ENCODE peak calls at places on chromosomes 2 and 18, in ten cellular contexts. One of them, this sample, is unnamed.
A peak's percentile ranks its signal among the peaks of the same experiment; 100 is the strongest.

GRCh38 chr2:45554073-45554742 is 56.9 kb downstream of the SRBD1 start:
- DNase-seq in OCI-LY7: no peak
- DNase-seq in neural crest cell: no peak
- DNase-seq in A549: no peak
- DNase-seq in fibroblast of lung: peak; percentile 55
- DNase-seq in BJ: no peak
- DNase-seq in BE2C: no peak
- DNase-seq in nephron progenitor cell: no peak
- DNase-seq in colonic mucosa: no peak
- DNase-seq in psoas muscle: no peak
- DNase-seq in this sample: no peak

GRCh38 chr2:122205637-122206036 is 450.2 kb downstream of the TSN start:
- DNase-seq in fibroblast of lung: no peak
- DNase-seq in OCI-LY7: no peak
- DNase-seq in psoas muscle: no peak
- DNase-seq in BJ: no peak
- DNase-seq in colonic mucosa: no peak
- DNase-seq in A549: no peak
- DNase-seq in nephron progenitor cell: no peak
- DNase-seq in BE2C: no peak
- DNase-seq in neural crest cell: no peak
- DNase-seq in this sample: no peak

GRCh38 chr2:46376586-46377286 is 79.5 kb downstream of the EPAS1 start:
- DNase-seq in BJ: no peak
- DNase-seq in psoas muscle: no peak
- DNase-seq in nephron progenitor cell: no peak
- DNase-seq in neural crest cell: no peak
- DNase-seq in fibroblast of lung: no peak
- DNase-seq in A549: no peak
- DNase-seq in colonic mucosa: no peak
- DNase-seq in OCI-LY7: no peak
- DNase-seq in BE2C: peak; percentile 41
- DNase-seq in this sample: no peak

GRCh38 chr2:55048925-55049793 is 1.1 kb downstream of the RTN4 start:
- DNase-seq in BE2C: peak; percentile 70
- DNase-seq in BJ: no peak
- DNase-seq in OCI-LY7: peak; percentile 84
- DNase-seq in nephron progenitor cell: peak; percentile 75
- DNase-seq in A549: peak; percentile 84
- DNase-seq in neural crest cell: peak; percentile 62
- DNase-seq in psoas muscle: peak; percentile 92
- DNase-seq in fibroblast of lung: peak; percentile 75
- DNase-seq in colonic mucosa: peak; percentile 94
- DNase-seq in this sample: peak; percentile 77

GRCh38 chr2:234292205-234292954 is 204.5 kb downstream of the ARL4C start:
- DNase-seq in A549: no peak
- DNase-seq in OCI-LY7: peak; percentile 93
- DNase-seq in psoas muscle: no peak
- DNase-seq in nephron progenitor cell: no peak
- DNase-seq in BE2C: no peak
- DNase-seq in neural crest cell: no peak
- DNase-seq in colonic mucosa: no peak
- DNase-seq in BJ: no peak
- DNase-seq in fibroblast of lung: no peak
- DNase-seq in this sample: peak; percentile 59

GRCh38 chr18:45962866-45963265 is 4.3 kb downstream of the EPG5 start:
- DNase-seq in nephron progenitor cell: no peak
- DNase-seq in OCI-LY7: no peak
- DNase-seq in neural crest cell: no peak
- DNase-seq in BJ: peak; percentile 67
- DNase-seq in colonic mucosa: no peak
- DNase-seq in BE2C: no peak
- DNase-seq in A549: no peak
- DNase-seq in psoas muscle: no peak
- DNase-seq in fibroblast of lung: peak; percentile 51
- DNase-seq in this sample: no peak

GRCh38 chr18:8800041-8800441 is 94.7 kb downstream of the MTCL1 start:
- DNase-seq in nephron progenitor cell: no peak
- DNase-seq in BJ: no peak
- DNase-seq in A549: no peak
- DNase-seq in psoas muscle: peak; percentile 82
- DNase-seq in colonic mucosa: no peak
- DNase-seq in BE2C: no peak
- DNase-seq in neural crest cell: no peak
- DNase-seq in OCI-LY7: no peak
- DNase-seq in fibroblast of lung: peak; percentile 82
- DNase-seq in this sample: no peak

GRCh38 chr2:222292738-222293134 is 6.1 kb downstream of the PAX3 start:
- DNase-seq in colonic mucosa: no peak
- DNase-seq in BE2C: no peak
- DNase-seq in fibroblast of lung: no peak
- DNase-seq in psoas muscle: no peak
- DNase-seq in nephron progenitor cell: no peak
- DNase-seq in BJ: no peak
- DNase-seq in neural crest cell: no peak
- DNase-seq in A549: no peak
- DNase-seq in OCI-LY7: no peak
- DNase-seq in this sample: no peak

GRCh38 chr2:128270306-128271185 is 48.1 kb downstream of the HS6ST1 start:
- DNase-seq in BJ: no peak
- DNase-seq in OCI-LY7: no peak
- DNase-seq in BE2C: no peak
- DNase-seq in psoas muscle: peak; percentile 48
- DNase-seq in colonic mucosa: no peak
- DNase-seq in nephron progenitor cell: no peak
- DNase-seq in fibroblast of lung: no peak
- DNase-seq in neural crest cell: no peak
- DNase-seq in A549: no peak
- DNase-seq in this sample: no peak

GRCh38 chr2:80496770-80497169 is 192.2 kb upstream of the LRRTM1 start:
- DNase-seq in BE2C: no peak
- DNase-seq in OCI-LY7: no peak
- DNase-seq in neural crest cell: no peak
- DNase-seq in BJ: peak; percentile 31
- DNase-seq in fibroblast of lung: peak; percentile 74
- DNase-seq in colonic mucosa: no peak
- DNase-seq in nephron progenitor cell: no peak
- DNase-seq in psoas muscle: no peak
- DNase-seq in A549: no peak
- DNase-seq in this sample: no peak

GRCh38 chr2:215293879-215294278 is 18.0 kb upstream of the ATIC start:
- DNase-seq in colonic mucosa: no peak
- DNase-seq in A549: no peak
- DNase-seq in neural crest cell: no peak
- DNase-seq in fibroblast of lung: no peak
- DNase-seq in OCI-LY7: no peak
- DNase-seq in nephron progenitor cell: no peak
- DNase-seq in BE2C: no peak
- DNase-seq in BJ: no peak
- DNase-seq in psoas muscle: no peak
- DNase-seq in this sample: no peak

GRCh38 chr2:239553376-239554000 is 152.7 kb upstream of the HDAC4 start:
- DNase-seq in OCI-LY7: no peak
- DNase-seq in BJ: no peak
- DNase-seq in psoas muscle: no peak
- DNase-seq in A549: no peak
- DNase-seq in fibroblast of lung: no peak
- DNase-seq in colonic mucosa: no peak
- DNase-seq in BE2C: no peak
- DNase-seq in neural crest cell: no peak
- DNase-seq in nephron progenitor cell: no peak
- DNase-seq in this sample: no peak

GRCh38 chr18:21997207-21998143 is 171.9 kb upstream of the GATA6 start:
- DNase-seq in neural crest cell: no peak
- DNase-seq in BE2C: no peak
- DNase-seq in A549: peak; percentile 47
- DNase-seq in OCI-LY7: peak; percentile 49
- DNase-seq in psoas muscle: no peak
- DNase-seq in BJ: peak; percentile 4
- DNase-seq in fibroblast of lung: peak; percentile 62
- DNase-seq in nephron progenitor cell: no peak
- DNase-seq in colonic mucosa: peak; percentile 33
- DNase-seq in this sample: peak; percentile 26

GRCh38 chr2:7726989-7727388 is 809.8 kb downstream of the RNF144A start:
- DNase-seq in BJ: no peak
- DNase-seq in neural crest cell: no peak
- DNase-seq in nephron progenitor cell: no peak
- DNase-seq in fibroblast of lung: no peak
- DNase-seq in BE2C: no peak
- DNase-seq in OCI-LY7: no peak
- DNase-seq in colonic mucosa: no peak
- DNase-seq in psoas muscle: no peak
- DNase-seq in A549: no peak
- DNase-seq in this sample: no peak
- TF ChIP-seq CTCF in BJ: no peak
- TF ChIP-seq CTCF in neural crest cell: no peak
- TF ChIP-seq CTCF in nephron progenitor cell: no peak
- TF ChIP-seq CTCF in fibroblast of lung: no peak
- TF ChIP-seq CTCF in BE2C: no peak
- TF ChIP-seq CTCF in OCI-LY7: no peak
- TF ChIP-seq CTCF in colonic mucosa: no peak
- TF ChIP-seq CTCF in psoas muscle: no peak
- TF ChIP-seq CTCF in A549: no peak
- TF ChIP-seq CTCF in this sample: no peak

DNA sequence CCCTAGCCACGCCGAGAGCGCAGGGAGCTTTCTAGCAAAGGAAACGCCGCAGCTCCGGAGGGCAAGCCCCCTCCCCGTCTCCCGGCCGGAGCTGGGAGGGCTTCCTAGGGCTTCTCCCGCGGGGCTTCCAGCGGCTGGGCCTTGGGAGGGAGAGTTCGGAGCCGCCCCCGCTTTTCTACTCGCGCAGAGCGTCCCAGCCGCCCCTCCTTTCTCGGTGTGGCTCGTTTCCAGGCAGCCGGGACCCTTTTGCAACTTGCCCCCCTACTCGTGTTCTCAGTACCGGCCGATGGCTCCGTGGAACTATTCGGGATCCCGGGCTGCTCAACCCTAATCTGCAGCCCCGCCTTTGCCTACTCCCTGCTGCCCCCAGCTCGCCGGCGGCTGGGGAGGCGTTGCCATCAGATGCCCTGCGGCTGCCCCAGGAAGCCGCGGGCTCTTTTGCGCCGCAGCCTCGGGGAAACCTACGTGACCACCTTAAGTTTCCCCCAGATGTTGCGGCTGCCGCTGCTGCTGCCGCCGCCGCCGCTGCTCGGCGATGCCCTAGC is 1.5 kb upstream of the NR4A2 start:
- DNase-seq in psoas muscle: peak; percentile 83
- DNase-seq in nephron progenitor cell: peak; percentile 76
- DNase-seq in OCI-LY7: peak; percentile 63
- DNase-seq in BJ: no peak
- DNase-seq in colonic mucosa: peak; percentile 65
- DNase-seq in BE2C: peak; percentile 41
- DNase-seq in A549: peak; percentile 55
- DNase-seq in fibroblast of lung: no peak
- DNase-seq in neural crest cell: peak; percentile 59
- DNase-seq in this sample: peak; percentile 87
- TF ChIP-seq CTCF in psoas muscle: no peak
- TF ChIP-seq CTCF in nephron progenitor cell: no peak
- TF ChIP-seq CTCF in OCI-LY7: no peak
- TF ChIP-seq CTCF in BJ: peak; percentile 13
- TF ChIP-seq CTCF in colonic mucosa: no peak
- TF ChIP-seq CTCF in BE2C: no peak
- TF ChIP-seq CTCF in A549: no peak
- TF ChIP-seq CTCF in fibroblast of lung: no peak
- TF ChIP-seq CTCF in neural crest cell: no peak
- TF ChIP-seq CTCF in this sample: peak; percentile 17

DNA sequence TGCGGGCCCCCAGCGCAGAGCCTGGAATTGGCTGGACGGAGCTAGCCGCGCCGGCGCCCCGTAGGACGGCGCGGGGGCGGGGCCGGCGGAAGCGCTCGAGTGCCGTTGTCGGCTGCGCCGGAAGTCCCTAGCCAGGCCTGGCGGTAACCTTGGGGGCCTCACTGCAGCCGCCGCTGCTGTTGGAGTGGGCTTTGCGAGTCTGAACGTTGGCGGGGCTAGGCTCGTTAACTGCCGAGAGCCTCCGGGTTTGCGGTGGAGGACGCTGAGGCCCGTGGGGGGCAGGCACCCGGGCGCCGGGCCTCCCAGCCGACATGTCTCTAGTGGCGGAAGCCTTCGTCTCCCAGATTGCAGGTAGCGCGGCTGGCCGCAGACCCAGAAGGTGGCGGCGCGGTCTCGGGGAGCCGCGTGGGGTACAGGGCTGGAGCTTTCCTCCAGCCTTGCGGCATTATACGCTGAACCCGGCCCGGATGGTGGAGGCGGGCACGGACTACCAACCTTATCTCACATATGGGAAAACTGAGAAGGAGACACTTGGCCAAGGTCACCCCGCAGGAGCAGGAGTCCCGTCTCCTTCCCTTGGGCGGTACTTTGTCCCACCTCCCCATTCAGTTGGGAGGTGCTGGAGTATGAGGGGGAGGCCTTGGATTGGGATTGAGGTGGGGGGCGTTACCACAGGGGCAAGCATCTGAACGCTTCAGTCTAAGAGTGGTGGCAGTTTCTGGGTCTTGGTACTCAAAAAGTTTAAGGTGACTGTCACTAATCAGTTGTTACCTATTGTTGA is at the start of gene MTX2:
- DNase-seq in BE2C: peak; percentile 80
- DNase-seq in colonic mucosa: peak; percentile 82
- DNase-seq in BJ: peak; percentile 6
- DNase-seq in OCI-LY7: peak; percentile 86
- DNase-seq in A549: peak; percentile 83
- DNase-seq in fibroblast of lung: peak; percentile 62
- DNase-seq in nephron progenitor cell: peak; percentile 85
- DNase-seq in neural crest cell: peak; percentile 71
- DNase-seq in psoas muscle: peak; percentile 87
- DNase-seq in this sample: peak; percentile 92
- TF ChIP-seq CTCF in BE2C: peak; percentile 2
- TF ChIP-seq CTCF in colonic mucosa: no peak
- TF ChIP-seq CTCF in BJ: peak; percentile 16
- TF ChIP-seq CTCF in OCI-LY7: peak; percentile 28
- TF ChIP-seq CTCF in A549: no peak
- TF ChIP-seq CTCF in fibroblast of lung: no peak
- TF ChIP-seq CTCF in nephron progenitor cell: no peak
- TF ChIP-seq CTCF in neural crest cell: peak; percentile 29
- TF ChIP-seq CTCF in psoas muscle: peak; percentile 21
- TF ChIP-seq CTCF in this sample: peak; percentile 41

DNA sequence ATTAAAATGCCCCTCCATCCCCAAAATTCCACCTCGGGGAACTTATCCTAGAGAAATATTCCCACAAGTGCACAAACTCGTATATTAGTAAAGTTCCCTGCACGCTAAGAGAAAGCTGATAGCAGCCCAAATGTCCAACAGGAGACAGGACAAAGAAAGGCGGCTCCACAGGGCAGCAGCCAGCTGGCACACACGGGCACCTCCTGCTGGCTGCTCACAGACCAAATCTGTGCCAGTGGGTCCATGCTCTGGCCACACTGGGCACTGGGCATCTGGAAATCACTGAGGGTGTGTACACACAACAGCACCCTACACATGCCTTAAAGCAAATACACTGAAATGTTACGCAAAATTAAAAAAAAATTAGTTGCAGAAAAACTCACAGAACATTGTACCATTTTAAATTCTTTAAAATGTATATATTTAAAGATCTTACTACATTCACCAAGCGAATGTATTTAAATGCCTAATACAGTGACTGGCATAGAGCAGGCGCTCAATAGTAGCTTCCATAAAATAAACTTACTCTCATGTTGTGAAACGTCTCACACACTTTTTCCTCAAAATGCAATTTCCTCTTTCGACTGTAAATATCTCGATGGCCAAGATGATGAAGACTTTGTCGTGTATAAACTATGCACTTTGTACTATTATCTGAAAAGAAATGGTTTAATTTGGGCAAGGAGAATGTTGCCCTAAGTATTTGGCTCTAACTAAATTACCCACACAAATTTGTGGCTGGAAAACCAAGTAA is 19.4 kb downstream of the ZNF516 start:
- DNase-seq in colonic mucosa: no peak
- DNase-seq in OCI-LY7: no peak
- DNase-seq in nephron progenitor cell: no peak
- DNase-seq in A549: peak; percentile 36
- DNase-seq in neural crest cell: no peak
- DNase-seq in psoas muscle: peak; percentile 75
- DNase-seq in BE2C: peak; percentile 19
- DNase-seq in fibroblast of lung: no peak
- DNase-seq in BJ: no peak
- DNase-seq in this sample: no peak
- TF ChIP-seq CTCF in colonic mucosa: no peak
- TF ChIP-seq CTCF in OCI-LY7: no peak
- TF ChIP-seq CTCF in nephron progenitor cell: no peak
- TF ChIP-seq CTCF in A549: peak; percentile 14
- TF ChIP-seq CTCF in neural crest cell: no peak
- TF ChIP-seq CTCF in psoas muscle: peak; percentile 60
- TF ChIP-seq CTCF in BE2C: peak; percentile 49
- TF ChIP-seq CTCF in fibroblast of lung: no peak
- TF ChIP-seq CTCF in BJ: peak; percentile 45
- TF ChIP-seq CTCF in this sample: peak; percentile 33

This sample was measured in GM06990.